ENCODE peak calls at places on chromosomes 12 and 14, in five cellular contexts. K is IMR-90, I is GM12878, L is A549, T is HepG2. U is an unnamed sample.
A peak's percentile ranks its signal among the peaks of the same experiment; 100 is the strongest.

GRCh38 chr14:96746101-96746500 is 51.1 kb upstream of the VRK1 start:
- DNase-seq in K (no peak), I (no peak), L (no peak), T (no peak), U (no peak)

GRCh38 chr12:124207617-124208016 is 87.3 kb upstream of the RFLNA start:
- DNase-seq in K (no peak), I (no peak), L (no peak), T (no peak), U (no peak)

GRCh38 chr12:64028541-64028940 is 184.0 kb downstream of the SRGAP1 start:
- DNase-seq in K (no peak), I (no peak), L (no peak), T (no peak), U (no peak)

GRCh38 chr12:123013185-123014095 is 33.0 kb downstream of the ARL6IP4 start:
- DNase-seq in K (no peak), I (no peak), L (no peak), T (no peak), U (no peak)

GRCh38 chr12:93139028-93139665 is 210.1 kb upstream of the EEA1 start:
- DNase-seq in K (no peak), I (no peak), L (no peak), T (no peak), U (no peak)

GRCh38 chr14:67464856-67465255 is 23.7 kb downstream of the TMEM229B start:
- DNase-seq in K (no peak), I (no peak), L (no peak), T (no peak), U (no peak)

GRCh38 chr12:103996595-103996994 is 30.9 kb downstream of the TDG start:
- DNase-seq in K (no peak), I (no peak), L (no peak), T (no peak), U (no peak)

GRCh38 chr14:23551266-23552028 is at the start of gene ZFHX2:
- DNase-seq in K (peak; percentile 49), I (no peak), L (peak; percentile 81), T (peak; percentile 92), U (peak; percentile 73)

GRCh38 chr12:132657004-132657727 is 30.0 kb downstream of the POLE start:
- DNase-seq in K (no peak), I (no peak), L (no peak), T (no peak), U (no peak)

GRCh38 chr12:30138483-30138882 is 354.7 kb upstream of the TMTC1 start:
- DNase-seq in K (no peak), I (no peak), L (no peak), T (no peak), U (no peak)

GRCh38 chr14:104223101-104223809 is 84.9 kb downstream of the KIF26A start:
- DNase-seq in K (no peak), I (no peak), L (no peak), T (no peak), U (peak; percentile 55)

GRCh38 chr14:80586116-80586515 is 355.4 kb downstream of the CEP128 start:
- DNase-seq in K (no peak), I (no peak), L (no peak), T (no peak), U (no peak)

GRCh38 chr12:71636704-71637115 is 26.9 kb downstream of the ZFC3H1 start:
- DNase-seq in K (peak; percentile 72), I (peak; percentile 12), L (peak; percentile 36), T (peak; percentile 70), U (peak; percentile 50)

GRCh38 chr12:113575386-113575785 is 103.7 kb upstream of the LHX5 start:
- DNase-seq in K (no peak), I (no peak), L (no peak), T (no peak), U (no peak)

GRCh38 chr12:104951759-104952509 is 6.2 kb downstream of the SLC41A2 start:
- DNase-seq in K (peak; percentile 69), I (no peak), L (no peak), T (no peak), U (no peak)

GRCh38 chr12:12349711-12350665 is at the start of gene MANSC1:
- DNase-seq in K (peak; percentile 28), I (no peak), L (peak; percentile 58), T (peak; percentile 24), U (peak; percentile 63)

GRCh38 chr12:42756841-42757661 is 167.5 kb upstream of the PRICKLE1 start:
- DNase-seq in K (peak; percentile 91), I (no peak), L (peak; percentile 44), T (no peak), U (no peak)

GRCh38 chr12:21775130-21775920 is 819 bp upstream of the KCNJ8 start:
- DNase-seq in K (no peak), I (no peak), L (no peak), T (no peak), U (no peak)

GRCh38 chr12:87406926-87407325 is 622.3 kb downstream of the C12orf50 start:
- DNase-seq in K (peak; percentile 52), I (no peak), L (no peak), T (no peak), U (no peak)

DNA sequence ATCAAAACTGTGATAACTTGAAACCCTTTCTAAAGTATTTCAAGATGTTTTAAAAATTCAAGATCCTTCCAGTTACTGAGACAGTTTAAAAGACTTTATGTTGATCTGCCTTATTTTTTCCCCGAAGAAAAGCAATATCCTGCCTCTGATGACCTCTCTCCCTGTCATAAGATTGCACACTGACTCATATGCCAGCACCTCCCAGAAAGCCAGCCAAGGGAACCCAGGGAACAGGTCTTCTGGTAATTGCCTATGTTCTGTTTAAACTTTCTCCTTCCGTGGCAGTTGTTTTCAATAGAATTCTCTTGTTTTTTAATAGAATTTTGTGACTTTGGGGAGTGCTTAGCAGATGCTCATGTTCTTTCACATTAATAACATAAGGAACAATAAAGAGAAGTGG is 300.2 kb upstream of the PRKD1 start:
- DNase-seq in K (peak; percentile 81), I (no peak), L (no peak), T (no peak), U (no peak)
- TF ChIP-seq BHLHE40 in K (no peak), I (no peak), L (no peak), T (no peak), U (no peak)

GRCh38 chr14:102028733-102029132 is 58.1 kb downstream of the HSP90AA1 start:
- DNase-seq in K (peak; percentile 77), I (no peak), L (no peak), T (no peak), U (no peak)
- TF ChIP-seq BHLHE40 in K (no peak), I (no peak), L (no peak), T (no peak), U (no peak)

GRCh38 chr12:75656650-75657049 is 145.2 kb upstream of the KRR1 start:
- DNase-seq in K (peak; percentile 95), I (no peak), L (no peak), T (peak; percentile 12), U (no peak)
- TF ChIP-seq BHLHE40 in K (no peak), I (no peak), L (no peak), T (no peak), U (no peak)

GRCh38 chr12:2152134-2152533 is 99.3 kb downstream of the CACNA1C start:
- DNase-seq in K (no peak), I (peak; percentile 75), L (no peak), T (no peak), U (no peak)
- TF ChIP-seq BHLHE40 in K (no peak), I (peak; percentile 87), L (no peak), T (no peak), U (no peak)

DNA sequence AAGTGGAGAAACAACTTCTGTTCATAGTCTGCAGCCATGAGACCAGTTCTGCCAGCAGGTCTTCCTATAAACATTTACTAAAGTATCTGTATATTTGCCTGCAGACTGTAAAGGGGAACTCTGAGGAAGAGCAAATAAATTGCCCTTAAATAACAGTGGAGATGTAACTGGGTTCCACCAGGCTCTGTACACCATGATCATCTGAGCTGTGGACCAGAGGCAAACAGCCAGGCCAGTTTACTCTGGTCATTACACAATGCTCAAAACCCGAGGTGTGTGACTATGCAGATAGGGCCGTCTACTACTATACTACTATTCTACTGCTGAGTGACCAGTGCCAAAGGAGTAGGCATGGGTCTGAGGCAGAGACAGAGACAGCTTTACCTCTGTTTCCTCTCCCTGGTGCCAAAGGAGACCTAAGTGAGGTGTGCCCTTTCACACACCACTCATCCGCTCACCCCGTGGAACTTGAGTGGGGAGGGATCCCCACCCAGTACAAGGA is 21.2 kb upstream of the CERS5 start:
- DNase-seq in K (peak; percentile 67), I (no peak), L (no peak), T (peak; percentile 93), U (no peak)
- TF ChIP-seq BHLHE40 in K (no peak), I (no peak), L (no peak), T (no peak), U (no peak)